ENCODE peak calls at places on chromosomes 1 and 21, in eight cellular contexts. One of them, this sample, is unnamed.

GRCh38 chr1:207890136-207890738 is 20.7 kb downstream of the CD34 start:
- DNase-seq in stomach: peak
- DNase-seq in endothelial cell of umbilical vein: peak
- DNase-seq in breast epithelium: no peak
- DNase-seq in Peyer's patch: no peak
- DNase-seq in adrenal gland: peak
- DNase-seq in tibial nerve: peak
- DNase-seq in right lobe of liver: peak
- DNase-seq in this sample: peak

GRCh38 chr1:77592906-77593305 is 89.6 kb downstream of the ZZZ3 start:
- DNase-seq in stomach: no peak
- DNase-seq in endothelial cell of umbilical vein: no peak
- DNase-seq in breast epithelium: no peak
- DNase-seq in Peyer's patch: no peak
- DNase-seq in adrenal gland: no peak
- DNase-seq in tibial nerve: no peak
- DNase-seq in right lobe of liver: no peak
- DNase-seq in this sample: no peak

GRCh38 chr1:54989473-54989872 is 9.0 kb downstream of the TMEM61 start:
- DNase-seq in stomach: peak
- DNase-seq in endothelial cell of umbilical vein: no peak
- DNase-seq in breast epithelium: no peak
- DNase-seq in Peyer's patch: peak
- DNase-seq in adrenal gland: peak
- DNase-seq in tibial nerve: no peak
- DNase-seq in right lobe of liver: no peak
- DNase-seq in this sample: no peak

GRCh38 chr21:26506951-26507350 is 66.1 kb downstream of the CYYR1 start:
- DNase-seq in stomach: no peak
- DNase-seq in endothelial cell of umbilical vein: peak
- DNase-seq in breast epithelium: no peak
- DNase-seq in Peyer's patch: no peak
- DNase-seq in adrenal gland: no peak
- DNase-seq in tibial nerve: no peak
- DNase-seq in right lobe of liver: no peak
- DNase-seq in this sample: no peak

GRCh38 chr1:243264718-243265117 is 8.9 kb downstream of the SDCCAG8 start:
- DNase-seq in stomach: no peak
- DNase-seq in endothelial cell of umbilical vein: peak
- DNase-seq in breast epithelium: no peak
- DNase-seq in Peyer's patch: no peak
- DNase-seq in adrenal gland: no peak
- DNase-seq in tibial nerve: no peak
- DNase-seq in right lobe of liver: no peak
- DNase-seq in this sample: no peak

GRCh38 chr1:171841931-171842723 is 829 bp downstream of the DNM3 start:
- DNase-seq in stomach: no peak
- DNase-seq in endothelial cell of umbilical vein: peak
- DNase-seq in breast epithelium: no peak
- DNase-seq in Peyer's patch: no peak
- DNase-seq in adrenal gland: peak
- DNase-seq in tibial nerve: no peak
- DNase-seq in right lobe of liver: no peak
- DNase-seq in this sample: peak

GRCh38 chr21:45388011-45388521 is 16.9 kb upstream of the COL18A1 start:
- DNase-seq in stomach: no peak
- DNase-seq in endothelial cell of umbilical vein: no peak
- DNase-seq in breast epithelium: no peak
- DNase-seq in Peyer's patch: no peak
- DNase-seq in adrenal gland: no peak
- DNase-seq in tibial nerve: no peak
- DNase-seq in right lobe of liver: peak
- DNase-seq in this sample: peak

GRCh38 chr1:46062651-46063319 is 69.6 kb downstream of the PIK3R3 start:
- DNase-seq in stomach: no peak
- DNase-seq in endothelial cell of umbilical vein: no peak
- DNase-seq in breast epithelium: no peak
- DNase-seq in Peyer's patch: no peak
- DNase-seq in adrenal gland: no peak
- DNase-seq in tibial nerve: no peak
- DNase-seq in right lobe of liver: no peak
- DNase-seq in this sample: no peak

GRCh38 chr1:39540504-39541031 is 36.0 kb downstream of the PABPC4 start:
- DNase-seq in stomach: peak
- DNase-seq in endothelial cell of umbilical vein: no peak
- DNase-seq in breast epithelium: no peak
- DNase-seq in Peyer's patch: no peak
- DNase-seq in adrenal gland: peak
- DNase-seq in tibial nerve: peak
- DNase-seq in right lobe of liver: peak
- DNase-seq in this sample: peak

DNA sequence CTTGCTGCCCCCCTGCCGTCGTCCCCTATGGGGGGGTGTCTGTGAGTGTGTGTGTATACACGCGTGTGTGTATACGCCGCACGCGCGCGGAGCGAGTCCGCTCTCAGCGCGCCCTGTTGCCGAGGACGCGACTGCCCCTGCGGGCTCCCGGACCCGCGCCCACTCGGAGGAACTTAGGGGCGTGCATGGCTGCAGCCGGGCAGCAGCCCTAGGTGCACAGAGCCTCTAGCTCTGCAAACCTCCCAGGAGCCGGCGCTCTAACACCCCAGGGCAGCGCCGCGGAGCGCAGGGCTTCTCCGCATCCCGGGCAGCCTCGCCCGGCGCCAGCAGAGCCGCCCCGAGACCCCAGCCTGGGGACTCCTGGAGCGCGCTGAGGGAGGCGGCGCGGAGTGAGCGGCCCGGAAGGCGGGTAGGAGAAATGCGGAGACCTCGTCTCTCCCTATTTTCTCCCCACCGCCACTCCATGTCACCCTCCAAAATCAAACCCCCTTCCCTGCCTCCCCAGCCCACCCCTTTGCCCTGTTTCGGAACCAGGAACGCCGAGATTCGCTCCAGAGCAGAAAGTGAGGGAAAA is 574 bp downstream of the ITPKB start:
- DNase-seq in stomach: peak
- DNase-seq in endothelial cell of umbilical vein: peak
- DNase-seq in breast epithelium: no peak
- DNase-seq in Peyer's patch: peak
- DNase-seq in adrenal gland: no peak
- DNase-seq in tibial nerve: no peak
- DNase-seq in right lobe of liver: peak
- DNase-seq in this sample: peak
- TF ChIP-seq POLR2A in stomach: no peak
- TF ChIP-seq POLR2A in endothelial cell of umbilical vein: no peak
- TF ChIP-seq POLR2A in breast epithelium: no peak
- TF ChIP-seq POLR2A in Peyer's patch: no peak
- TF ChIP-seq POLR2A in adrenal gland: no peak
- TF ChIP-seq POLR2A in tibial nerve: no peak
- TF ChIP-seq POLR2A in right lobe of liver: no peak
- TF ChIP-seq POLR2A in this sample: no peak

DNA sequence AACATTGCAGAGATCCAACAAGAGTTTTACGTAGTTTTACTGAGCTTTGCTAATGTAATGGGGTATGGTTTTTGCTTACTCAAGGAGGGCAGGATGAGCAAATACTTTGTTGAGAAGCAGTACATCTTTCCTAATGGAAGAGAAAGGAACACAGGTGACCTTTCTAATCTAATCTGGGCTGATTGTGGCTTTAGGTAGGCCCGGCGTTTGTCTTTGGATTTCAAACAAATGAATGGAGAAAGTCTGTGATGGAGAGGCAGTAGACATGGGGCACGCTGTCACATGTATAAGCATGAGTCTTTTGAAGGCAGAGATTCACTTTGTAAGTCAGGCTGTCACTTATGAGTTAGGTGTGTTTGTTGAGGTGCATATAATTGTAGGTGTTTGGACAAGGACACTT is 1.7 kb downstream of the PLEKHM2 start:
- DNase-seq in stomach: no peak
- DNase-seq in endothelial cell of umbilical vein: no peak
- DNase-seq in breast epithelium: no peak
- DNase-seq in Peyer's patch: no peak
- DNase-seq in adrenal gland: no peak
- DNase-seq in tibial nerve: no peak
- DNase-seq in right lobe of liver: no peak
- DNase-seq in this sample: no peak
- H3K4me3 ChIP-seq in stomach: peak
- H3K4me3 ChIP-seq in endothelial cell of umbilical vein: no peak
- H3K4me3 ChIP-seq in breast epithelium: peak
- H3K4me3 ChIP-seq in Peyer's patch: no peak
- H3K4me3 ChIP-seq in adrenal gland: no peak
- H3K4me3 ChIP-seq in tibial nerve: peak
- H3K4me3 ChIP-seq in right lobe of liver: peak
- H3K4me3 ChIP-seq in this sample: peak

GRCh38 chr1:2298685-2299673 is 70.9 kb downstream of the SKI start:
- DNase-seq in stomach: no peak
- DNase-seq in endothelial cell of umbilical vein: no peak
- DNase-seq in breast epithelium: no peak
- DNase-seq in Peyer's patch: no peak
- DNase-seq in adrenal gland: peak
- DNase-seq in tibial nerve: no peak
- DNase-seq in right lobe of liver: no peak
- DNase-seq in this sample: no peak

GRCh38 chr1:2301607-2302291 is 73.6 kb downstream of the SKI start:
- DNase-seq in stomach: no peak
- DNase-seq in endothelial cell of umbilical vein: no peak
- DNase-seq in breast epithelium: no peak
- DNase-seq in Peyer's patch: no peak
- DNase-seq in adrenal gland: no peak
- DNase-seq in tibial nerve: no peak
- DNase-seq in right lobe of liver: no peak
- DNase-seq in this sample: no peak

GRCh38 chr1:2300004-2300771 is 72.1 kb downstream of the SKI start:
- DNase-seq in stomach: peak
- DNase-seq in endothelial cell of umbilical vein: no peak
- DNase-seq in breast epithelium: no peak
- DNase-seq in Peyer's patch: no peak
- DNase-seq in adrenal gland: no peak
- DNase-seq in tibial nerve: no peak
- DNase-seq in right lobe of liver: no peak
- DNase-seq in this sample: no peak

GRCh38 chr1:2302292-2302925 is 74.3 kb downstream of the SKI start:
- DNase-seq in stomach: no peak
- DNase-seq in endothelial cell of umbilical vein: no peak
- DNase-seq in breast epithelium: no peak
- DNase-seq in Peyer's patch: no peak
- DNase-seq in adrenal gland: no peak
- DNase-seq in tibial nerve: no peak
- DNase-seq in right lobe of liver: no peak
- DNase-seq in this sample: no peak

GRCh38 chr1:2300851-2301606 is 72.9 kb downstream of the SKI start:
- DNase-seq in stomach: peak
- DNase-seq in endothelial cell of umbilical vein: peak
- DNase-seq in breast epithelium: no peak
- DNase-seq in Peyer's patch: peak
- DNase-seq in adrenal gland: peak
- DNase-seq in tibial nerve: peak
- DNase-seq in right lobe of liver: peak
- DNase-seq in this sample: no peak
- TF ChIP-seq POLR2A in stomach: no peak
- TF ChIP-seq POLR2A in endothelial cell of umbilical vein: peak
- TF ChIP-seq POLR2A in breast epithelium: no peak
- TF ChIP-seq POLR2A in Peyer's patch: peak
- TF ChIP-seq POLR2A in adrenal gland: peak
- TF ChIP-seq POLR2A in tibial nerve: no peak
- TF ChIP-seq POLR2A in right lobe of liver: peak
- TF ChIP-seq POLR2A in this sample: peak

GRCh38 chr1:230169454-230170152 is 102.6 kb downstream of the GALNT2 start:
- DNase-seq in stomach: no peak
- DNase-seq in endothelial cell of umbilical vein: no peak
- DNase-seq in breast epithelium: no peak
- DNase-seq in Peyer's patch: no peak
- DNase-seq in adrenal gland: peak
- DNase-seq in tibial nerve: no peak
- DNase-seq in right lobe of liver: no peak
- DNase-seq in this sample: no peak

GRCh38 chr1:230171337-230172015 is 104.4 kb downstream of the GALNT2 start:
- DNase-seq in stomach: peak
- DNase-seq in endothelial cell of umbilical vein: no peak
- DNase-seq in breast epithelium: no peak
- DNase-seq in Peyer's patch: no peak
- DNase-seq in adrenal gland: peak
- DNase-seq in tibial nerve: no peak
- DNase-seq in right lobe of liver: no peak
- DNase-seq in this sample: no peak

GRCh38 chr1:230170610-230171009 is 103.6 kb downstream of the GALNT2 start:
- DNase-seq in stomach: no peak
- DNase-seq in endothelial cell of umbilical vein: no peak
- DNase-seq in breast epithelium: no peak
- DNase-seq in Peyer's patch: no peak
- DNase-seq in adrenal gland: peak
- DNase-seq in tibial nerve: no peak
- DNase-seq in right lobe of liver: no peak
- DNase-seq in this sample: peak

GRCh38 chr1:230172016-230172356 is 104.9 kb downstream of the GALNT2 start:
- DNase-seq in stomach: peak
- DNase-seq in endothelial cell of umbilical vein: no peak
- DNase-seq in breast epithelium: no peak
- DNase-seq in Peyer's patch: no peak
- DNase-seq in adrenal gland: peak
- DNase-seq in tibial nerve: no peak
- DNase-seq in right lobe of liver: no peak
- DNase-seq in this sample: no peak

DNA sequence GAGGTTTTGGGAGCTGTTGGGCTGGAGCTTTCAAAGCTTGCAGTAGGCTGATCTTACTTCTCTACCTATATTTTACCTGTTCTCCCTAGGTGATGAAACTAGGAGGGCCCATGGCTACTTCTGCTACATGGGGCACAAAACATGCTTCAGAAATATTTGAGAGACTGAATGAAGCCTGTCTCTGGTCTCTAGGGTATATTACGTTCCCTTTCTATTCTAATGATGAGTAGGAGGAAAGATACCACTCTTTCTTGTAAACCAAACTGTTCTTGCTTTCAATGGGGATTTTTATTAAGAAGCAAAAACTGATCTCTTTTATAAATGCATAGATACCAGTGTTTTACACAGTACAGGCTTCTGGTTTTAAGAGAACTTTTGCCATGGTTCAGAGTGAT is 103.1 kb downstream of the GALNT2 start:
- DNase-seq in stomach: no peak
- DNase-seq in endothelial cell of umbilical vein: no peak
- DNase-seq in breast epithelium: no peak
- DNase-seq in Peyer's patch: no peak
- DNase-seq in adrenal gland: no peak
- DNase-seq in tibial nerve: no peak
- DNase-seq in right lobe of liver: no peak
- DNase-seq in this sample: no peak
- H3K4me3 ChIP-seq in stomach: no peak
- H3K4me3 ChIP-seq in endothelial cell of umbilical vein: no peak
- H3K4me3 ChIP-seq in breast epithelium: no peak
- H3K4me3 ChIP-seq in Peyer's patch: no peak
- H3K4me3 ChIP-seq in adrenal gland: no peak
- H3K4me3 ChIP-seq in tibial nerve: peak
- H3K4me3 ChIP-seq in right lobe of liver: no peak
- H3K4me3 ChIP-seq in this sample: no peak

GRCh38 chr21:32569261-32570230 is 15.8 kb downstream of the TCP10L start:
- DNase-seq in stomach: peak
- DNase-seq in endothelial cell of umbilical vein: peak
- DNase-seq in breast epithelium: peak
- DNase-seq in Peyer's patch: peak
- DNase-seq in adrenal gland: peak
- DNase-seq in tibial nerve: peak
- DNase-seq in right lobe of liver: peak
- DNase-seq in this sample: peak
- TF ChIP-seq POLR2A in stomach: no peak
- TF ChIP-seq POLR2A in endothelial cell of umbilical vein: peak
- TF ChIP-seq POLR2A in breast epithelium: no peak
- TF ChIP-seq POLR2A in Peyer's patch: no peak
- TF ChIP-seq POLR2A in adrenal gland: peak
- TF ChIP-seq POLR2A in tibial nerve: no peak
- TF ChIP-seq POLR2A in right lobe of liver: no peak
- TF ChIP-seq POLR2A in this sample: peak

GRCh38 chr1:67749263-67749843 is 64.4 kb downstream of the GADD45A start:
- DNase-seq in stomach: peak
- DNase-seq in endothelial cell of umbilical vein: no peak
- DNase-seq in breast epithelium: no peak
- DNase-seq in Peyer's patch: no peak
- DNase-seq in adrenal gland: no peak
- DNase-seq in tibial nerve: no peak
- DNase-seq in right lobe of liver: no peak
- DNase-seq in this sample: no peak
- H3K4me3 ChIP-seq in stomach: peak
- H3K4me3 ChIP-seq in endothelial cell of umbilical vein: no peak
- H3K4me3 ChIP-seq in breast epithelium: peak
- H3K4me3 ChIP-seq in Peyer's patch: no peak
- H3K4me3 ChIP-seq in adrenal gland: no peak
- H3K4me3 ChIP-seq in tibial nerve: no peak
- H3K4me3 ChIP-seq in right lobe of liver: peak
- H3K4me3 ChIP-seq in this sample: no peak

This sample was measured in uterus.